ENCODE peak calls at places on chromosomes 12 and 14, in four cellular contexts. E, J, K and D are unnamed samples.

GRCh38 chr14:51210594-51210993 is 29.5 kb upstream of the TMX1 start:
- DNase-seq in E (no peak), J (no peak), K (no peak), D (no peak)

GRCh38 chr14:71411766-71412165 is 504.5 kb downstream of the PCNX1 start:
- DNase-seq in E (no peak), J (no peak), K (no peak), D (no peak)

GRCh38 chr12:132717531-132718387 is 7.1 kb downstream of the PGAM5 start:
- DNase-seq in E (no peak), J (no peak), K (no peak), D (no peak)

GRCh38 chr12:124768462-124769165 is 95.0 kb downstream of the SCARB1 start:
- DNase-seq in E (no peak), J (no peak), K (no peak), D (no peak)

GRCh38 chr12:115343601-115344000 is 659.6 kb upstream of the TBX3 start:
- DNase-seq in E (no peak), J (no peak), K (no peak), D (no peak)

GRCh38 chr12:113961921-113962710 is 4.0 kb downstream of the RBM19 start:
- DNase-seq in E (peak), J (no peak), K (peak), D (peak)

GRCh38 chr12:48197549-48197966 is 5.5 kb downstream of the OR10AD1 start:
- DNase-seq in E (no peak), J (no peak), K (no peak), D (no peak)

GRCh38 chr12:73625226-73625625 is 912.4 kb upstream of the ATXN7L3B start:
- DNase-seq in E (no peak), J (no peak), K (no peak), D (no peak)

GRCh38 chr12:124750787-124751471 is 112.7 kb downstream of the SCARB1 start:
- DNase-seq in E (peak), J (no peak), K (peak), D (no peak)

GRCh38 chr12:72214163-72214562 is 58.0 kb upstream of the TRHDE start:
- DNase-seq in E (no peak), J (no peak), K (no peak), D (no peak)

GRCh38 chr12:124030510-124030909 is 57.5 kb downstream of the ZNF664 start:
- DNase-seq in E (no peak), J (no peak), K (no peak), D (no peak)

GRCh38 chr14:94542111-94542810 is 19.0 kb upstream of the SERPINA4 start:
- DNase-seq in E (no peak), J (no peak), K (no peak), D (no peak)

GRCh38 chr12:38898001-38898684 is 7.2 kb downstream of the CPNE8 start:
- DNase-seq in E (no peak), J (no peak), K (no peak), D (no peak)

GRCh38 chr14:35398095-35398584 is 6.4 kb downstream of the NFKBIA start:
- DNase-seq in E (no peak), J (no peak), K (no peak), D (no peak)

GRCh38 chr12:8581098-8581784 is 31.4 kb downstream of the AICDA start:
- DNase-seq in E (no peak), J (no peak), K (no peak), D (no peak)